ENCODE peak calls at places on chromosomes 5 and 9, in ten cellular contexts. W, O, E, F, N, G, L, X, M and J are unnamed samples.

GRCh38 chr5:176415240-176416122 is 858 bp downstream of the CLTB start:
- DNase-seq in G (peak), F (no peak), X (peak), W (peak), O (no peak), L (peak), M (no peak), N (no peak), E (peak), J (no peak)

GRCh38 chr9:124505901-124506346 is 1.3 kb downstream of the NR5A1 start:
- DNase-seq in F (no peak), M (no peak), N (no peak), E (no peak), O (no peak), W (no peak), L (no peak), G (no peak), X (no peak), J (no peak)

GRCh38 chr5:62780888-62781287 is 202.3 kb downstream of the LRRC70 start:
- DNase-seq in O (no peak), W (no peak), F (no peak), M (no peak), X (no peak), L (no peak), N (no peak), G (no peak), E (no peak), J (no peak)

GRCh38 chr9:108784128-108784490 is 71.7 kb downstream of the ACTL7B start:
- DNase-seq in M (peak), L (no peak), X (no peak), O (no peak), F (no peak), W (no peak), E (no peak), N (no peak), G (no peak), J (no peak)

GRCh38 chr5:143248822-143249579 is 154.5 kb downstream of the NR3C1 start:
- DNase-seq in N (no peak), W (no peak), X (no peak), L (no peak), G (no peak), E (no peak), M (no peak), F (no peak), O (no peak), J (no peak)

GRCh38 chr5:132747693-132748440 is 641 bp downstream of the CCNI2 start:
- DNase-seq in W (peak), L (no peak), F (peak), M (no peak), X (peak), G (no peak), N (peak), O (no peak), E (no peak), J (peak)

GRCh38 chr5:19987594-19988345 is at the start of gene CDH18:
- DNase-seq in O (no peak), W (peak), X (no peak), N (no peak), L (no peak), E (peak), F (peak), G (peak), M (no peak), J (peak)

GRCh38 chr5:181181650-181182565 is 23.1 kb downstream of the TRIM7 start:
- DNase-seq in X (peak), W (peak), E (no peak), G (no peak), N (no peak), L (no peak), F (no peak), M (peak), O (peak), J (peak)

GRCh38 chr9:88991066-88992030 is at the start of gene S1PR3:
- DNase-seq in X (peak), G (peak), E (no peak), F (peak), W (peak), O (no peak), M (peak), N (no peak), L (peak), J (peak)

DNA sequence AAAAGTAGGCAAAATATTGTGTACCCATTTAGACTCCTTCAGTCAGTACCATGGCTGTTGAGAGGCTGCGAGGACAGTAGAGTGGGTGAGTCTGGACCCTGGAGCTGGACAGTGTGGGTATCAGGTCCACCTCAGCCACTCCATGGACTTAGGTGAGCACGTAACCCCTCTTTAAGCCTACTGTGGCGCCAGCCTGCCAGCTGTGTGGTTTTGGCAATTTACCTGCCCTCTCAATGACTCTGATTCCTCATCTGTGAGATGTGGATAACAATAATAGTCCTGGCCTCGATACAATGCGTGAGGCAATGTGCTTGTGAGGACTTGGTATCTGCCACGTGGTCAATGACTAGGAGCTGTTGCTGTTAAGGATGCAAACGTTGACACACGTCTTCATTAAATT is 17.9 kb downstream of the SLC1A3 start:
- DNase-seq in X (no peak), G (no peak), M (no peak), L (no peak), O (no peak), E (no peak), W (no peak), F (no peak), N (no peak), J (no peak)
- TF ChIP-seq POLR2AphosphoS5 in X (no peak), G (no peak), M (no peak), L (no peak), O (no peak), E (no peak), W (no peak), F (no peak), N (no peak), J (no peak)

DNA sequence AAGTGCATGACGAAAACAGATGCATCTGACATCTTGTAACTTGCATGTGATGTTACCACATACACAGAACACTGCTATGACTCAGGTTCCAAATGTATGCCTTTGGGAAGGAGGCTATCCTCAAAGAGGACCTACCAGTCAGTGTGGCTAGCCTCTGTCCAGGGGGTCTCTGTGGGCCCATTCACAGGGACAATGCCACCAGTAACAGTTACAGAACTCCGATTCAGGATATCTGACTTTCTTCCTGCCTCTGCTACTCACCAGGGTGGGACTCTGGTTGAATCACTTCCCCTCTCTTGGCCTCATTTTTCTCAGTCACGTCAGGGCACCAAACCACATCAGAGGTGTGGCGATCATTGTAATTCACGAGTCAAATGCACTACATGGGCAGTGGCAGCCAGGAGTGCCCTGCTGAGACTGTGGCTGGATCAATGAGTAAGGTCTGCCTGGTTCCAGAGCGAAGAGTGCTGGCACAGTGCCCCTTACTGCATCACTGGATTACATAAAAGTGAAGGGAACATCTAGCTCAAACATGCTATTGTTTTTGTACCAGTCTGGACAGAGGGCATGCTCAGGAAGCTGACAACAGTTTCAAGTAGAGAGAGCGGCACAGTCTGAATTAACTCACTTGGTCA is 13.2 kb downstream of the ATOX1 start:
- DNase-seq in E (no peak), X (peak), M (no peak), L (peak), G (peak), N (no peak), W (peak), O (peak), F (no peak), J (no peak)
- TF ChIP-seq POLR2AphosphoS5 in E (no peak), X (no peak), M (no peak), L (no peak), G (peak), N (peak), W (no peak), O (peak), F (peak), J (peak)

DNA sequence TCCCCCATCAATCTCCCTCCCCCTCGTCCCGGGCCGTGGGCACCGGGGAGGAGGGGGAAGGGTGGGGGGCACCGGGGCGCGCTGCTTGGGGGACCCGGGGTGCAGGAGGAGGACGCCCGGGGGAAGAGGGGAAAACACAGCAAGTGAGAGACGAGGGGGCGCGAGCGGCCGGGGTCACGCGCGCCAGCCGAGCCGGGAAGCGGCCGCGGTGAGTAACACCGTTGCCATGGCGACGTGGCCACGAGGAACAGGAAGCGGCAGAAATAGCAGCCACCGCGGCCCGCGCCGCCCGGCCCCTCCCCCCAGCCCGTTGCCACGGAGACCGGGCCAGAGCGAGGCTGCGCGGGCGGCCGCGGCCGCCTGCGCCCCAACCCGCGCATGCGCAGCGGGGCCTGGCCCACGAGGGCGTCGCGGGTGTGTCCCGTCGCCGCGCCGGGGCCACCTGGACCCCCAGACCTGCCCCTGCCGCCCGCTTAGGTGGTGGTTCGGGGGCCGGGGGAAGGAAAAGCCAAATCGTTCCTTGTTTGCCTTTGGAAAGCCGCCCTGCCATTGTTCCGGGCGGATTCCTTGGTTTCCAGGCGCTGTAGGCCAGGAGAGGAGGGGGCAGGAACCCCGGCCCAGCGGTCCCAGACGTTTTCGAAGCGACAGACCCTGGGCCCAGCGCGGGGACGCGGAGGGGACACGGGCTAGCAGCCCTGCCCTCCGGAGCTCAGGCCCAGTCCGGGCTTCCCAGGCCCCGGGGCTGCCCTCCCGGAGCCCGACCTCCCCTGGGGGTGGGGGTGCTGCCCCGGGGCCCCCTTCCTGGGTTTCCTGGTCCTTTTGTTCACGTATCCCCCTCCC is 207.1 kb downstream of the C9orf50 start:
- DNase-seq in E (peak), N (peak), F (peak), W (peak), O (peak), G (peak), X (peak), L (peak), M (peak), J (peak)
- TF ChIP-seq POLR2AphosphoS5 in E (peak), N (peak), F (peak), W (peak), O (peak), G (peak), X (peak), L (peak), M (peak), J (peak)

GRCh38 chr5:134549714-134550113 is 24.2 kb downstream of the JADE2 start:
- DNase-seq in F (no peak), O (no peak), L (no peak), X (no peak), G (no peak), W (no peak), N (no peak), E (no peak), M (no peak), J (no peak)

GRCh38 chr5:134547579-134547978 is 22.1 kb downstream of the JADE2 start:
- DNase-seq in L (no peak), G (peak), N (no peak), M (no peak), X (no peak), O (no peak), E (no peak), F (no peak), W (peak), J (no peak)

GRCh38 chr5:134550271-134551214 is 25.1 kb downstream of the JADE2 start:
- DNase-seq in N (no peak), E (no peak), X (no peak), W (peak), O (no peak), G (no peak), M (no peak), F (no peak), L (no peak), J (no peak)

GRCh38 chr5:134545070-134545868 is 19.8 kb downstream of the JADE2 start:
- DNase-seq in E (no peak), O (no peak), L (no peak), W (no peak), X (peak), G (no peak), M (peak), N (no peak), F (no peak), J (peak)

GRCh38 chr5:134547999-134548626 is 22.6 kb downstream of the JADE2 start:
- DNase-seq in M (no peak), N (no peak), L (no peak), X (no peak), F (no peak), W (no peak), G (no peak), O (no peak), E (no peak), J (no peak)
- TF ChIP-seq POLR2AphosphoS5 in M (no peak), N (no peak), L (no peak), X (no peak), F (no peak), W (no peak), G (no peak), O (no peak), E (no peak), J (no peak)

GRCh38 chr5:133882107-133882695 is 86.2 kb downstream of the C5orf15 start:
- DNase-seq in G (no peak), F (no peak), W (no peak), L (no peak), E (no peak), M (no peak), O (no peak), X (no peak), N (no peak), J (peak)

GRCh38 chr5:133885566-133885965 is 82.9 kb downstream of the C5orf15 start:
- DNase-seq in F (no peak), X (no peak), L (no peak), W (no peak), O (no peak), E (no peak), M (no peak), N (no peak), G (no peak), J (peak)

GRCh38 chr5:133883916-133884315 is 84.5 kb downstream of the C5orf15 start:
- DNase-seq in E (no peak), W (no peak), N (no peak), F (no peak), M (no peak), O (no peak), G (no peak), X (no peak), L (no peak), J (peak)

GRCh38 chr5:133882801-133883200 is 85.6 kb downstream of the C5orf15 start:
- DNase-seq in O (no peak), G (no peak), E (no peak), N (no peak), F (no peak), L (no peak), X (no peak), W (no peak), M (no peak), J (no peak)

GRCh38 chr5:133884525-133885311 is 83.7 kb downstream of the C5orf15 start:
- DNase-seq in X (no peak), L (no peak), W (no peak), E (no peak), F (no peak), M (no peak), N (no peak), G (no peak), O (no peak), J (peak)
- TF ChIP-seq POLR2AphosphoS5 in X (peak), L (no peak), W (peak), E (no peak), F (no peak), M (no peak), N (no peak), G (peak), O (no peak), J (no peak)

GRCh38 chr9:69573666-69574456 is 98.3 kb downstream of the APBA1 start:
- DNase-seq in F (no peak), M (no peak), W (no peak), L (no peak), O (no peak), X (no peak), G (no peak), N (no peak), E (no peak), J (no peak)
- TF ChIP-seq POLR2AphosphoS5 in F (no peak), M (no peak), W (no peak), L (no peak), O (no peak), X (no peak), G (no peak), N (no peak), E (no peak), J (no peak)